ENCODE peak calls at places on chromosomes 11 and 22, in seven cellular contexts. L is lower lobe of right lung; I is fibroblast of lung; C is astrocyte of the spinal cord; J is CD4-positive, alpha-beta T cell; Q is fibroblast of mammary gland; F is H9. Z is an unnamed sample.

GRCh38 chr11:66546368-66546965 is at the start of gene ACTN3:
- DNase-seq in L (no peak), I (peak; percentile 27), C (no peak), J (no peak), Q (peak; percentile 33), F (peak; percentile 88), Z (no peak)

GRCh38 chr11:112588252-112588668 is 327.6 kb upstream of the PLET1 start:
- DNase-seq in L (peak; percentile 52), I (peak; percentile 77), C (peak; percentile 87), J (no peak), Q (peak; percentile 87), F (peak; percentile 67), Z (no peak)

GRCh38 chr22:44399906-44400762 is 87.4 kb upstream of the SHISAL1 start:
- DNase-seq in L (no peak), I (no peak), C (no peak), J (no peak), Q (no peak), F (peak; percentile 13), Z (peak; percentile 66)

GRCh38 chr11:119324124-119324665 is 7.3 kb upstream of the MCAM start:
- DNase-seq in L (no peak), I (no peak), C (no peak), J (no peak), Q (no peak), F (no peak), Z (no peak)

GRCh38 chr22:22717723-22718122 is 73.3 kb downstream of the GGTLC2 start:
- DNase-seq in L (no peak), I (no peak), C (no peak), J (no peak), Q (no peak), F (no peak), Z (no peak)

GRCh38 chr22:50583294-50583865 is 731 bp upstream of the CHKB start:
- DNase-seq in L (peak; percentile 29), I (no peak), C (no peak), J (no peak), Q (no peak), F (no peak), Z (no peak)

GRCh38 chr11:111513240-111513605 is 1.0 kb upstream of the BTG4 start:
- DNase-seq in L (no peak), I (no peak), C (no peak), J (no peak), Q (no peak), F (no peak), Z (no peak)

GRCh38 chr11:16857186-16857585 is 118.7 kb downstream of the C11orf58 start:
- DNase-seq in L (no peak), I (no peak), C (no peak), J (no peak), Q (no peak), F (no peak), Z (no peak)

GRCh38 chr11:116513894-116514293 is 258.9 kb downstream of the BUD13 start:
- DNase-seq in L (no peak), I (peak; percentile 18), C (peak; percentile 15), J (no peak), Q (peak; percentile 46), F (peak; percentile 75), Z (no peak)

GRCh38 chr11:120031612-120032600 is 106.0 kb downstream of the TRIM29 start:
- DNase-seq in L (no peak), I (no peak), C (no peak), J (no peak), Q (no peak), F (no peak), Z (peak; percentile 68)

GRCh38 chr22:37419370-37419915 is 7.8 kb downstream of the ELFN2 start:
- DNase-seq in L (no peak), I (no peak), C (no peak), J (no peak), Q (no peak), F (no peak), Z (no peak)

GRCh38 chr11:118627566-118627965 is 20.2 kb downstream of the PHLDB1 start:
- DNase-seq in L (no peak), I (no peak), C (no peak), J (no peak), Q (no peak), F (no peak), Z (no peak)

GRCh38 chr11:70456921-70457532 is 58.7 kb downstream of the CTTN start:
- DNase-seq in L (no peak), I (peak; percentile 58), C (peak; percentile 53), J (no peak), Q (peak; percentile 49), F (no peak), Z (no peak)

GRCh38 chr22:48651981-48652538 is 1175.6 kb downstream of the BRD1 start:
- DNase-seq in L (no peak), I (peak; percentile 27), C (no peak), J (no peak), Q (no peak), F (no peak), Z (no peak)

GRCh38 chr22:46937939-46938338 is 175.5 kb downstream of the TBC1D22A start:
- DNase-seq in L (no peak), I (no peak), C (no peak), J (no peak), Q (no peak), F (no peak), Z (no peak)

GRCh38 chr11:506238-506949 is 648 bp downstream of the RNH1 start:
- DNase-seq in L (peak; percentile 99), I (peak; percentile 98), C (peak; percentile 98), J (peak; percentile 97), Q (peak; percentile 97), F (peak; percentile 98), Z (peak; percentile 99)
- TF ChIP-seq CTCF in L (no peak), I (peak; percentile 7), C (no peak), J (no peak), Q (no peak), F (peak; percentile 12), Z (peak; percentile 14)

GRCh38 chr11:91404344-91404743 is 820.3 kb upstream of the FAT3 start:
- DNase-seq in L (no peak), I (no peak), C (no peak), J (no peak), Q (no peak), F (no peak), Z (no peak)
- TF ChIP-seq CTCF in L (no peak), I (no peak), C (no peak), J (no peak), Q (no peak), F (no peak), Z (no peak)

GRCh38 chr11:2530855-2531200 is 86.0 kb downstream of the KCNQ1 start:
- DNase-seq in L (peak; percentile 30), I (no peak), C (no peak), J (no peak), Q (no peak), F (no peak), Z (no peak)

GRCh38 chr11:2531987-2532703 is 87.3 kb downstream of the KCNQ1 start:
- DNase-seq in L (peak; percentile 48), I (no peak), C (no peak), J (no peak), Q (no peak), F (no peak), Z (no peak)

GRCh38 chr11:2530131-2530854 is 85.5 kb downstream of the KCNQ1 start:
- DNase-seq in L (peak; percentile 42), I (no peak), C (no peak), J (no peak), Q (no peak), F (no peak), Z (no peak)

GRCh38 chr11:2532704-2533641 is 88.2 kb downstream of the KCNQ1 start:
- DNase-seq in L (peak; percentile 93), I (peak; percentile 83), C (peak; percentile 91), J (peak; percentile 90), Q (peak; percentile 81), F (peak; percentile 97), Z (peak; percentile 95)

GRCh38 chr11:2531277-2531986 is 86.6 kb downstream of the KCNQ1 start:
- DNase-seq in L (peak; percentile 83), I (peak; percentile 15), C (peak; percentile 41), J (peak; percentile 63), Q (peak; percentile 36), F (peak; percentile 83), Z (peak; percentile 93)
- TF ChIP-seq CTCF in L (peak; percentile 98), I (peak; percentile 90), C (peak; percentile 95), J (peak; percentile 97), Q (peak; percentile 86), F (peak; percentile 97), Z (peak; percentile 94)

GRCh38 chr11:390175-390574 is 3.8 kb upstream of the PKP3 start:
- DNase-seq in L (no peak), I (no peak), C (no peak), J (no peak), Q (no peak), F (peak; percentile 83), Z (no peak)

GRCh38 chr11:384511-384910 is 9.5 kb upstream of the PKP3 start:
- DNase-seq in L (no peak), I (no peak), C (no peak), J (no peak), Q (no peak), F (no peak), Z (no peak)

GRCh38 chr11:386483-386882 is 7.5 kb upstream of the PKP3 start:
- DNase-seq in L (no peak), I (no peak), C (no peak), J (no peak), Q (no peak), F (no peak), Z (no peak)

GRCh38 chr11:385594-386351 is 8.2 kb upstream of the PKP3 start:
- DNase-seq in L (no peak), I (no peak), C (no peak), J (no peak), Q (no peak), F (no peak), Z (no peak)

GRCh38 chr11:387193-387793 is 6.7 kb upstream of the PKP3 start:
- DNase-seq in L (no peak), I (no peak), C (no peak), J (no peak), Q (no peak), F (no peak), Z (no peak)
- TF ChIP-seq CTCF in L (no peak), I (no peak), C (no peak), J (no peak), Q (no peak), F (no peak), Z (no peak)

Z was measured in osteocyte.